ENCODE peak calls at places on chromosomes 1 and 21, in four cellular contexts. K, Z, S and B are unnamed samples.
A peak's percentile ranks its signal among the peaks of the same experiment; 100 is the strongest.

GRCh38 chr1:25820247-25821111 is 725 bp downstream of the MTFR1L start:
- DNase-seq in K (peak; percentile 68), S (peak; percentile 77), Z (peak; percentile 70), B (peak; percentile 72)

GRCh38 chr1:78375996-78376395 is 114.8 kb upstream of the PTGFR start:
- DNase-seq in K (no peak), S (no peak), Z (no peak), B (no peak)

GRCh38 chr1:31627301-31627929 is 9.9 kb downstream of the HCRTR1 start:
- DNase-seq in K (no peak), Z (no peak), S (no peak), B (no peak)

GRCh38 chr1:55970711-55971110 is 608.7 kb downstream of the PLPP3 start:
- DNase-seq in S (no peak), Z (no peak), K (no peak), B (no peak)

GRCh38 chr1:200888349-200888838 is 6.3 kb upstream of the INAVA start:
- DNase-seq in K (no peak), S (peak; percentile 83), Z (peak; percentile 69), B (no peak)

GRCh38 chr1:2259668-2260392 is 31.7 kb downstream of the SKI start:
- DNase-seq in S (no peak), Z (no peak), K (no peak), B (no peak)

GRCh38 chr1:216502528-216503162 is 79.4 kb upstream of the USH2A start:
- DNase-seq in Z (no peak), S (no peak), K (no peak), B (no peak)

GRCh38 chr1:203265541-203265940 is 36.1 kb upstream of the CHIT1 start:
- DNase-seq in S (no peak), K (no peak), Z (no peak), B (no peak)

GRCh38 chr21:36385233-36385908 is at the start of gene CHAF1B:
- DNase-seq in Z (peak; percentile 81), K (peak; percentile 88), S (peak; percentile 85), B (peak; percentile 92)

GRCh38 chr1:161956097-161956496 is 67.6 kb downstream of the OLFML2B start:
- DNase-seq in Z (no peak), S (no peak), K (no peak), B (no peak)

GRCh38 chr1:101043776-101044175 is 18.2 kb upstream of the DPH5 start:
- DNase-seq in K (peak; percentile 21), S (no peak), Z (no peak), B (no peak)

GRCh38 chr1:176469450-176469985 is 6.5 kb downstream of the PAPPA2 start:
- DNase-seq in K (no peak), S (no peak), Z (no peak), B (no peak)

GRCh38 chr1:67987046-67987799 is 63.2 kb downstream of the DIRAS3 start:
- DNase-seq in S (no peak), Z (no peak), K (peak; percentile 33), B (no peak)

GRCh38 chr1:172674831-172675613 is 16.1 kb downstream of the FASLG start:
- DNase-seq in Z (no peak), K (no peak), S (no peak), B (no peak)

GRCh38 chr1:208209896-208210589 is 34.1 kb downstream of the PLXNA2 start:
- DNase-seq in S (no peak), K (no peak), Z (no peak), B (no peak)

GRCh38 chr1:51423098-51423821 is 92.9 kb upstream of the TTC39A start:
- DNase-seq in S (no peak), Z (no peak), K (no peak), B (no peak)

GRCh38 chr1:234745844-234746797 is 136.1 kb upstream of the IRF2BP2 start:
- DNase-seq in K (no peak), Z (no peak), S (no peak), B (peak; percentile 47)

GRCh38 chr1:198694542-198694941 is 55.7 kb downstream of the PTPRC start:
- DNase-seq in K (no peak), S (no peak), Z (no peak), B (no peak)

GRCh38 chr1:6796095-6796494 is 10.8 kb downstream of the CAMTA1 start:
- DNase-seq in K (no peak), Z (no peak), S (no peak), B (no peak)

GRCh38 chr1:143735764-143736461 is 235.9 kb downstream of the FAM72C start:
- DNase-seq in S (no peak), Z (no peak), K (no peak), B (no peak)

GRCh38 chr1:101163406-101163770 is 73.4 kb upstream of the S1PR1 start:
- DNase-seq in S (no peak), Z (no peak), K (no peak), B (no peak)